ENCODE peak calls at places on chromosomes 16 and 17, in eight cellular contexts. S is IMR-90, E is uterus, K is spleen, X is vagina, D is A549, B is adrenal gland, P is heart left ventricle. J is an unnamed sample. For H3K4me1, the result is how much of the 10 kb centered on the place peaks cover.

GRCh38 chr16:56349711-56350161 is 75.6 kb downstream of the AMFR start:
- DNase-seq in S (no peak), E (no peak), K (peak), X (no peak), D (no peak), B (no peak), P (no peak), J (no peak)

GRCh38 chr16:13014516-13014915 is 113.1 kb downstream of the SHISA9 start:
- DNase-seq in S (no peak), E (no peak), K (no peak), X (no peak), D (no peak), B (no peak), P (no peak), J (no peak)

GRCh38 chr16:50572700-50573099 is 24.5 kb downstream of the NKD1 start:
- DNase-seq in S (no peak), E (no peak), K (no peak), X (no peak), D (no peak), B (no peak), P (no peak), J (no peak)

GRCh38 chr16:21610006-21610544 is 10.7 kb downstream of the METTL9 start:
- DNase-seq in S (no peak), E (no peak), K (no peak), X (no peak), D (no peak), B (no peak), P (no peak), J (no peak)

GRCh38 chr17:1271441-1271840 is 1.2 kb downstream of the BHLHA9 start:
- DNase-seq in S (no peak), E (no peak), K (no peak), X (no peak), D (no peak), B (no peak), P (no peak), J (no peak)

GRCh38 chr17:76145231-76146052 is 4.4 kb upstream of the FOXJ1 start:
- DNase-seq in S (no peak), E (no peak), K (peak), X (no peak), D (no peak), B (no peak), P (no peak), J (peak)

GRCh38 chr17:52660692-52661091 is 502.2 kb upstream of the CA10 start:
- DNase-seq in S (no peak), E (no peak), K (no peak), X (no peak), D (no peak), B (no peak), P (no peak), J (no peak)

GRCh38 chr17:7767425-7768021 is 50.0 kb downstream of the DNAH2 start:
- DNase-seq in S (peak), E (no peak), K (peak), X (no peak), D (no peak), B (no peak), P (no peak), J (no peak)

GRCh38 chr17:61412860-61413653 is 13.4 kb downstream of the TBX2 start:
- DNase-seq in S (no peak), E (no peak), K (no peak), X (no peak), D (no peak), B (no peak), P (peak), J (no peak)

GRCh38 chr16:50096791-50097190 is 31.0 kb downstream of the HEATR3 start:
- DNase-seq in S (peak), E (no peak), K (no peak), X (no peak), D (no peak), B (no peak), P (no peak), J (no peak)

GRCh38 chr17:45093444-45094110 is 32.5 kb downstream of the NMT1 start:
- DNase-seq in S (no peak), E (no peak), K (no peak), X (no peak), D (no peak), B (no peak), P (no peak), J (peak)

GRCh38 chr16:27448531-27449433 is 46.8 kb downstream of the IL21R start:
- DNase-seq in S (no peak), E (no peak), K (no peak), X (no peak), D (no peak), B (no peak), P (no peak), J (no peak)

GRCh38 chr17:48478224-48479013 is 48.4 kb upstream of the SKAP1 start:
- DNase-seq in S (no peak), E (no peak), K (no peak), X (no peak), D (no peak), B (no peak), P (no peak), J (no peak)

GRCh38 chr17:80891096-80892018 is 100.3 kb upstream of the CHMP6 start:
- DNase-seq in S (peak), E (no peak), K (peak), X (no peak), D (peak), B (peak), P (no peak), J (no peak)
- TF ChIP-seq CTCF in S (peak), E (no peak), K (no peak), X (no peak), D (peak), B (no peak), P (no peak), J (no peak)

DNA sequence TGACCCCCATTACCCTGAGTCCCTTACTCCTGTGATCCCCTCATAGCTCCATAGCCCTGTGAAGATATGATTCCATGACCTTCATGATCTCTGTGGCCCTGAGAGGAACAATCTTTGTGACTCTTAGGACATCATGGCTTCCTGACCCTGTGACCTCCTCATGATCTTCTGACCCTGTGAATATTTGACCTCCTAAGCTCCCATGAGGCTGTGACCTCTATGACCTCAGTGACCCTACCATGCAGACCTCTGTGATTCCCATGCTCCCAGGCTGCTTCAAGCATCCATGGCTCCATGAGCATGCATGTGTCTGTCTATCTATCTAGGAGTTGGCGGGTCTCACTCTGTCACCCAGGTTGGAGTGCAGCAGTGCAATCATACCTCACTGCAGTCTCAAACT is 12.1 kb downstream of the RIPOR1 start:
- DNase-seq in S (no peak), E (no peak), K (no peak), X (no peak), D (no peak), B (no peak), P (no peak), J (no peak)
- H3K4me1 ChIP-seq in S (under half), E (under half), K (half or more), X (half or more), D (under half), B (under half), P (under half), J (under half)

GRCh38 chr16:675884-676564 is 553 bp downstream of the RHBDL1 start:
- DNase-seq in S (no peak), E (no peak), K (no peak), X (no peak), D (no peak), B (no peak), P (no peak), J (no peak)
- TF ChIP-seq POLR2A in S (no peak), E (no peak), K (no peak), X (no peak), D (no peak), B (no peak), P (no peak), J (no peak)

DNA sequence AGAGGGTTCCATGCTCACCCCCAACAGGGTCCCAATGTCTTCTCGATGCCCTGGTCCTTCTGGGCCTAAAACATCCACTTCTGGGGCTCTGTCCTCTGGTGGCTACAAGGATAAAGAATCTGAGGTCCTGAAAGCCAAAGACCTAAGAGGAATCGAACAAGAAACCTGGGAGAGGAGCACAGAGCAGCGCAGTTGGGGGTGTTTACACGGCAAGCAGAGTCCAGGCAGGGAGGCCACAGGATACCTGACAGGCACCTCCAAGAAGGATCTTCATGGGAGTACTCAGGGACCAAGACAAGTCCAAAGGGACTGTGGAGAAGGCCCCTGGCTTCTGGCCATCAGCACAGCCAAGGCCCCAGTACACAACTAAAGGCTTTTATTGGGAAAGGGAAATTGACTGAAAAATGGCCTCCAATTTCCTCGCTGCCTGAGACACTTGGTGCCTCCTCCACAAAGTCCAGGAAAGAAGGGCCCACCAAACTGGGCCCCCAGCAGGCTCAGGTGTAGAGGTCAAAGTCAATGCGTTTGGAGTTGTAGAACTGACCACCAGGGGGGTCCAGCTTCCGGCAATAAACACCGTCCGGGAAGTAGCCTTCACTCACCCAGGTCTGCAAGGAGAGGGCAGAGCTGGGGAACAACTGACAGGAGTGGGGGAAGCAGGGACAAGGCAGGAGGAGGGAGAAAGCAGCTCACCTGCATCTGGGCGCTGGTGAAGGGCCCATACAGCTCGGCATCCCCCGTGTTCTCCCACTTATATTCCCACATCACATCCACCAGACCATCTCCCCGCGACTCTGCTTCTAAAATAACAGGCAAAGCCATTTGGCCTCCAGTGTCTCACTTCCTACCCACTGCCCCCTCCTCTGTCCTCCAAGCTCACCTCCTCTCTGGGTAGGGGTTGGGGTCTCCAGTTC is 2.4 kb downstream of the CD2BP2 start:
- DNase-seq in S (no peak), E (no peak), K (peak), X (no peak), D (no peak), B (no peak), P (no peak), J (no peak)
- TF ChIP-seq CTCF in S (peak), E (no peak), K (no peak), X (no peak), D (no peak), B (no peak), P (no peak), J (peak)

GRCh38 chr17:19877546-19877945 is 9.8 kb upstream of the ULK2 start:
- DNase-seq in S (no peak), E (no peak), K (no peak), X (no peak), D (no peak), B (no peak), P (no peak), J (no peak)
- H3K4me1 ChIP-seq in S (under half), E (under half), K (under half), X (under half), D (under half), B (under half), P (under half), J (under half)

GRCh38 chr17:42853004-42853403 is 2.0 kb downstream of the AOC3 start:
- DNase-seq in S (no peak), E (peak), K (no peak), X (no peak), D (no peak), B (no peak), P (no peak), J (no peak)
- TF ChIP-seq POLR2A in S (no peak), E (no peak), K (no peak), X (no peak), D (no peak), B (no peak), P (no peak), J (no peak)

GRCh38 chr17:64420143-64420670 is 28.7 kb upstream of the MILR1 start:
- DNase-seq in S (peak), E (no peak), K (no peak), X (no peak), D (peak), B (peak), P (no peak), J (no peak)
- TF ChIP-seq CTCF in S (peak), E (peak), K (peak), X (peak), D (peak), B (peak), P (peak), J (peak)

GRCh38 chr16:85910073-85910853 is 11.3 kb downstream of the IRF8 start:
- DNase-seq in S (no peak), E (no peak), K (peak), X (no peak), D (no peak), B (no peak), P (no peak), J (no peak)
- H3K4me1 ChIP-seq in S (under half), E (under half), K (half or more), X (under half), D (under half), B (under half), P (under half), J (under half)

DNA sequence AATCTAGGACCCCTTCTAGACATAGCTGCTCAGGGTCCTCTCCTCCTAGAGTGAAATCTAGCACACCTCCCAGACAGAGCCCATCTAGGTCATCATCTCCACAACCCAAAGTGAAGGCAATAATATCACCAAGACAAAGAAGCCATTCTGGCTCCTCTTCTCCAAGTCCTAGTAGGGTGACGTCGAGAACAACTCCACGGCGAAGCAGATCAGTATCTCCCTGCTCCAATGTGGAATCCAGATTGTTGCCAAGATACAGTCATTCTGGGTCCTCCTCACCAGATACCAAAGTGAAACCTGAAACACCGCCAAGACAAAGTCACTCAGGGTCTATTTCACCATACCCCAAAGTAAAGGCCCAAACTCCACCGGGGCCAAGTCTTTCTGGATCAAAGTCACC is 10.7 kb downstream of the SRRM2 start:
- DNase-seq in S (no peak), E (no peak), K (peak), X (no peak), D (no peak), B (no peak), P (no peak), J (no peak)
- TF ChIP-seq POLR2A in S (no peak), E (no peak), K (no peak), X (no peak), D (no peak), B (no peak), P (no peak), J (no peak)

DNA sequence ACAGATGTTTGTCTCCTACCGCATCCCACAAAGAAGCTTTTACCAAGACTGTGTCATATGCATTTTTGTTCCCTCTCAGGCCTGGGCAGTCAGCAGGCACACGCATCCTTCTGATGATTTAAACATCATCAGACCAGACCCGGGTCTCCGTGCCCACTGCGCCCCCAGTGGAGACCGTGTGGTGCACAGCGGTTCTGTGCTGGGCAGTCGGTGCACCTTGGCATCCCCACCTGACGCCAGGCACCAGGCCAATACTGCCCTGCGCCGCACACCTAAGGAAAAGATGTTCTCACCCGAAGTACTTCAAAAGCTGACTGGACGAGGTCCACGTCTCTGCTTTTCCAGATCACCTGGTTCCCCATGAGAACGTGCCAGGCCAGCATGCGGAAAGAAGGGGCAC is 10.6 kb upstream of the PLD6 start:
- DNase-seq in S (no peak), E (no peak), K (no peak), X (no peak), D (peak), B (no peak), P (no peak), J (no peak)
- TF ChIP-seq CTCF in S (no peak), E (no peak), K (no peak), X (no peak), D (peak), B (no peak), P (no peak), J (no peak)